ENCODE peak calls at places on chromosome 20, in five cellular contexts. W is OCI-LY7, K is stomach, H is lower lobe of right lung, S is A549. Z is an unnamed sample.
A peak's percentile ranks its signal among the peaks of the same experiment; 100 is the strongest.

GRCh38 chr20:11305406-11305805 is 612.3 kb upstream of the BTBD3 start:
- DNase-seq in S (no peak), K (no peak), W (no peak), H (no peak), Z (peak; percentile 87)

GRCh38 chr20:53408728-53409157 is 184.9 kb downstream of the ZNF217 start:
- DNase-seq in W (no peak), H (no peak), K (no peak), S (no peak), Z (no peak)

GRCh38 chr20:53805895-53806384 is 212.3 kb upstream of the ZNF217 start:
- DNase-seq in K (no peak), H (no peak), S (peak; percentile 82), W (no peak), Z (no peak)

GRCh38 chr20:16098890-16099639 is 474.2 kb downstream of the KIF16B start:
- DNase-seq in S (no peak), H (no peak), K (no peak), W (no peak), Z (no peak)

GRCh38 chr20:18727032-18727508 is 86.5 kb upstream of the SCP2D1 start:
- DNase-seq in S (no peak), H (no peak), K (no peak), W (no peak), Z (no peak)

GRCh38 chr20:58685988-58686387 is 6.6 kb upstream of the NPEPL1 start:
- DNase-seq in H (no peak), W (no peak), S (no peak), K (no peak), Z (no peak)

GRCh38 chr20:61254881-61255589 is 3.0 kb downstream of the CDH4 start:
- DNase-seq in S (no peak), W (no peak), K (no peak), H (no peak), Z (peak; percentile 14)

GRCh38 chr20:7094438-7094997 is 327.0 kb downstream of the BMP2 start:
- DNase-seq in S (peak; percentile 5), K (no peak), H (no peak), W (peak; percentile 70), Z (no peak)

GRCh38 chr20:4664691-4665360 is 56.9 kb upstream of the PRND start:
- DNase-seq in H (no peak), K (no peak), S (no peak), W (no peak), Z (no peak)

GRCh38 chr20:16898433-16898832 is 150.3 kb downstream of the OTOR start:
- DNase-seq in W (no peak), H (no peak), S (no peak), K (no peak), Z (no peak)

GRCh38 chr20:14264869-14265268 is 72.5 kb downstream of the FLRT3 start:
- DNase-seq in H (no peak), S (peak; percentile 7), W (no peak), K (no peak), Z (no peak)

DNA sequence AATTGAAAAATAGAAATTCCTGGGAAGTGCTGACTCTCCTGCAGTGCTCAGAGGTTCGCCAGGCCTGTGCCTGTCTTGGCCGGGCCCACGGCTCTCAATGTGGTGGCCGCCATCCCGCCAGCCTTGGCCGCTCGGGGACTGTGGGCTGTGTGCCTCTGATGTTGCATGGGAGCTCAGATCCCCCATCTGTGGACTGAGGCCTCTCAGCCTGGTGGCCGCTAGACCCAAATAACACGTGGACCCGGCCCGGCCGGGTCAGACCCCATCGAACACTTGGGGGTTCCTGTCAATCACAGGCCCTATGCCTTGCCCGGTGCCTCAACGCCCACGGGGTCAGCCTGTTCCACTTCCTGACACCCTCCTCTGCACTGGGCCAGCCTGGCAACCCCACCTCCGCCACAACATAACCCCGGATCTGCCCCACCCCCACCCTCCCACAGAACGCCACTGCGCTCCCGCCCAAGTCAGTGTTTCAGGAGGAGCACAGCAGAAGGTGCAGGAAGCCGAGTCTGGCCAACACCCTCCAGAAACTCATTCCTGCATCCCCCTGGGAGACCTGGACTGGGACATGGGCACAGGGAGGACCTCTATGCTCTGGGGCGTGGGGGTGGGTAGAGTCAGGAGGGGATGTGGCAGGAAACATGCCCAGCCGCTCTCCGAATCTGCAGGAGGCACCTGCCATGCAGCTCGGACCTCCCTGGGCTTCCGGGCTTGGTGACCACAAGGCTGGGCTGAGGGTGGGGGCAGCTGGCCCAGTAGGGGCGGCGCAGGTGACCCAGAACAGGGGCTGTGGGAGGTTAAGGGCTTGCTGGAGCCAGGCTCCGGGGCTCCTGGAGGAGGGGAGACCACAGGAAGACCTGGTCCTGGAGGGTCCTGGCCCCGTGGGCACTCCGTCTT is 98.7 kb upstream of the BHLHE23 start:
- DNase-seq in K (no peak), W (no peak), S (no peak), H (no peak), Z (no peak)
- H3K27ac ChIP-seq in K (no peak overlapping the region), W (no peak overlapping the region), S (no peak overlapping the region), H (no peak overlapping the region), Z (no peak overlapping the region)

GRCh38 chr20:1183153-1183552 is 1.6 kb downstream of the TMEM74B start:
- DNase-seq in S (no peak), H (no peak), W (no peak), K (no peak), Z (no peak)

GRCh38 chr20:1184260-1184637 is 532 bp downstream of the TMEM74B start:
- DNase-seq in H (no peak), K (no peak), W (no peak), S (no peak), Z (no peak)

GRCh38 chr20:1185316-1185741 is 548 bp upstream of the TMEM74B start:
- DNase-seq in K (no peak), S (peak; percentile 38), W (no peak), H (no peak), Z (no peak)

GRCh38 chr20:1185781-1186334 is 1.1 kb upstream of the TMEM74B start:
- DNase-seq in K (peak; percentile 49), W (peak; percentile 45), S (peak; percentile 81), H (peak; percentile 67), Z (no peak)

GRCh38 chr20:1184638-1185315 is at the start of gene TMEM74B:
- DNase-seq in S (no peak), H (no peak), K (no peak), W (no peak), Z (no peak)
- H3K27ac ChIP-seq in S (peak within 1 kb of the TSS; percentile 76), H (peak within 1 kb of the TSS; percentile 67), K (peak within 1 kb of the TSS; percentile 49), W (no peak within 1 kb of the TSS), Z (no peak within 1 kb of the TSS)

GRCh38 chr20:49750611-49751396 is 37.1 kb upstream of the B4GALT5 start:
- DNase-seq in H (peak; percentile 47), S (no peak), K (no peak), W (peak; percentile 89), Z (no peak)

GRCh38 chr20:49748525-49748838 is 34.8 kb upstream of the B4GALT5 start:
- DNase-seq in S (no peak), W (no peak), H (no peak), K (no peak), Z (no peak)

GRCh38 chr20:49751397-49751735 is 37.7 kb upstream of the B4GALT5 start:
- DNase-seq in W (no peak), S (no peak), H (no peak), K (no peak), Z (no peak)

GRCh38 chr20:49752504-49752903 is 38.8 kb upstream of the B4GALT5 start:
- DNase-seq in W (no peak), S (no peak), K (no peak), H (no peak), Z (no peak)

GRCh38 chr20:49747707-49748524 is 34.2 kb upstream of the B4GALT5 start:
- DNase-seq in K (peak; percentile 81), H (peak; percentile 68), W (no peak), S (no peak), Z (no peak)
- H3K27ac ChIP-seq in K (peak overlapping the region; percentile 73), H (peak overlapping the region; percentile 68), W (no peak overlapping the region), S (peak overlapping the region; percentile 73), Z (no peak overlapping the region)

DNA sequence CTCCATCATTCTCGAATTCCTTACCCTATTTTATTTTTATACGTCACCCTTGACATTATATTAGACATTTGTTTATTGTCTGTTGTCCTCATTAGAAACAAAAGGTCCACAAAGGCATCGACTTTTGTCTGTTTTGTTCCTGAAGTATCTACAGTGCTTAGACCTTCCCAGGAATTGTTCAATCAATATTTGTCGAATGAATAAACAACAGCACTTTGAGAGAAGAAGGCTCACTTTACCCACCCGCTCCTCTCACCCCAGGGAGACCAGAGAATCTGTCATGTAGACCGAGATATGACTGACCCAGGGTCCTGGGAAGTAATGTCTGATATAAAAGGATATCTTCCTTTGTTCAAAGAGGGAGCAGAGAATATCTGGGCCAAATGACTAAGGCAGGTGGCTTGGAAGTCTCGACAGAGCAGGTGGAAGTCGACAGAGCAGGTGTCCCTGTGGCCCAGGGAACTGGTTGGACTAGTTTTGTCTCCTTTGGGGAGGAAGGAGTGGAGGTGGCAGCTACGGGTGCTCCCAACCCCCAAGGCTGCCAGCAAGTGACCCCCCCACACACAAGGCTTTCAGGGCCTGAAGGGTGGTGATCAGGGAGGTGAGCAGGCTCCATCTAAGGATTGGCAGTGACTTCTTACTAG is 14.8 kb upstream of the CHMP4B start:
- DNase-seq in K (peak; percentile 82), S (no peak), W (no peak), H (peak; percentile 62), Z (peak; percentile 46)
- H3K27ac ChIP-seq in K (peak overlapping the region; percentile 71), S (no peak overlapping the region), W (no peak overlapping the region), H (peak overlapping the region; percentile 64), Z (peak overlapping the region; percentile 68)

DNA sequence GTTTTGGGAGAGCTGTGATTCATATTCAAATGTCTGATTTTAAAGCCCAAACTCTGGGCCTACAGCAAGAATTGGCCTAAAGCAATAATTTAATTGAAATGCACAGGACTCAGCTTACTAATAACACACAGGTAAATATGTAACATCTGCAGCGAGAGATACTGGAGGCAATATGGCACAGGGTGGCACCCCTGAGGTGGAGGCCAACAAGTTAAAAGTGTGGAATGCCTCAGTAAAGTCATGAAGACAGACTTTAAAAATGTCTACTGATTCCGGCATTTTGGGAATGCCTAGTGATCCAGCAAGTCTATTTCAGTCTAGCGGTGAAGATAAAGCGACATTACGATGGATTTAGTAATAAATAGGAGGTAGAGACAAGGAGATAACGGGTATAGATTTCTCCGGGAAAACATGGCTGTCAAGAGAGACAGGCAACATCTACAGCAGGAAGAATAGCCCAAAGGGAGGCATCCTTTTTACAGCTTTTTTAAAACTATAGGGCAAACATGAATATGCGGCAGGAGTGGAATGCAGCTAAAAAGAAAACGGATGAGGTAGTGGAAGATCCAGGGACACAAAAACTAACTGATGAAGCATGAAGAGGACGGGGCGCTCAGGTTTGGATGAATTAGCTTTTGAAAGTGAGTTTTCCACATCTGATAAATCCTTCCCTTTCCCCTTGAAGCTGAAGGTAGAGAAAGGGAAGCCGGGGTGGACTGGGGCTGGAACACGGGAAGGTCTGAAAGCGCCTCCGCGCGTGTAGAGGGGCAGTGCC is 1.2 kb downstream of the NANP start:
- DNase-seq in K (no peak), S (no peak), W (no peak), H (no peak), Z (no peak)
- H3K27ac ChIP-seq in K (peak overlapping the region; percentile 93), S (peak overlapping the region; percentile 97), W (no peak overlapping the region), H (peak overlapping the region; percentile 96), Z (peak overlapping the region; percentile 96)